ENCODE peak calls at places on chromosomes 11 and 22, in seven cellular contexts. D is heart left ventricle, L is IMR-90, U is A549, M is right atrium auricular region, J is RWPE1, H is GM13977. P is an unnamed sample.

GRCh38 chr11:64368673-64369074 is 9.7 kb downstream of the RPS6KA4 start:
- DNase-seq in D (no peak), H (peak; percentile 42), U (no peak), M (no peak), L (no peak), J (no peak), P (no peak)

GRCh38 chr11:94494200-94494545 is 389 bp downstream of the ANKRD49 start:
- DNase-seq in J (no peak), D (no peak), L (no peak), M (no peak), U (no peak), H (no peak), P (no peak)

GRCh38 chr11:101470881-101471535 is 112.8 kb downstream of the TRPC6 start:
- DNase-seq in U (no peak), L (peak; percentile 75), D (no peak), H (no peak), J (no peak), M (no peak), P (no peak)

GRCh38 chr11:102733232-102733875 is 8.6 kb upstream of the MMP8 start:
- DNase-seq in D (peak; percentile 38), M (no peak), H (peak; percentile 57), L (peak; percentile 47), U (peak; percentile 38), J (peak; percentile 74), P (peak; percentile 86)

GRCh38 chr11:122882809-122883681 is 486 bp downstream of the JHY start:
- DNase-seq in J (peak; percentile 36), U (peak; percentile 60), M (no peak), D (peak; percentile 56), H (peak; percentile 45), L (peak; percentile 55), P (peak; percentile 86)

GRCh38 chr22:28180804-28181203 is 261.7 kb upstream of the PITPNB start:
- DNase-seq in M (no peak), J (no peak), U (no peak), H (no peak), L (no peak), D (no peak), P (no peak)

GRCh38 chr11:108494182-108494581 is 4.0 kb downstream of the POGLUT3 start:
- DNase-seq in D (no peak), M (no peak), L (no peak), U (no peak), J (no peak), H (no peak), P (no peak)

GRCh38 chr11:89177691-89178231 is at the start of gene TYR:
- DNase-seq in L (no peak), J (no peak), M (no peak), H (no peak), D (no peak), U (no peak), P (no peak)

GRCh38 chr22:36334838-36335603 is 52.7 kb downstream of the MYH9 start:
- DNase-seq in L (peak; percentile 84), H (no peak), M (no peak), D (peak; percentile 65), U (no peak), J (no peak), P (no peak)

GRCh38 chr11:96188625-96189006 is 154.4 kb downstream of the MAML2 start:
- DNase-seq in M (no peak), L (peak; percentile 57), H (no peak), U (no peak), D (no peak), J (no peak), P (no peak)

GRCh38 chr11:67056267-67056639 is 394 bp upstream of the RHOD start:
- DNase-seq in J (no peak), D (no peak), H (no peak), M (no peak), U (no peak), L (no peak), P (no peak)

GRCh38 chr11:67056640-67057409 is at the start of gene RHOD:
- DNase-seq in L (no peak), D (no peak), M (no peak), J (peak; percentile 67), H (peak; percentile 62), U (no peak), P (no peak)

GRCh38 chr11:67053896-67054850 is 2.5 kb upstream of the RHOD start:
- DNase-seq in J (peak; percentile 91), D (no peak), U (peak; percentile 98), M (no peak), H (peak; percentile 87), L (peak; percentile 91), P (no peak)

GRCh38 chr11:67055812-67056211 is 835 bp upstream of the RHOD start:
- DNase-seq in U (no peak), H (no peak), L (peak; percentile 15), M (no peak), J (peak; percentile 85), D (no peak), P (no peak)

DNA sequence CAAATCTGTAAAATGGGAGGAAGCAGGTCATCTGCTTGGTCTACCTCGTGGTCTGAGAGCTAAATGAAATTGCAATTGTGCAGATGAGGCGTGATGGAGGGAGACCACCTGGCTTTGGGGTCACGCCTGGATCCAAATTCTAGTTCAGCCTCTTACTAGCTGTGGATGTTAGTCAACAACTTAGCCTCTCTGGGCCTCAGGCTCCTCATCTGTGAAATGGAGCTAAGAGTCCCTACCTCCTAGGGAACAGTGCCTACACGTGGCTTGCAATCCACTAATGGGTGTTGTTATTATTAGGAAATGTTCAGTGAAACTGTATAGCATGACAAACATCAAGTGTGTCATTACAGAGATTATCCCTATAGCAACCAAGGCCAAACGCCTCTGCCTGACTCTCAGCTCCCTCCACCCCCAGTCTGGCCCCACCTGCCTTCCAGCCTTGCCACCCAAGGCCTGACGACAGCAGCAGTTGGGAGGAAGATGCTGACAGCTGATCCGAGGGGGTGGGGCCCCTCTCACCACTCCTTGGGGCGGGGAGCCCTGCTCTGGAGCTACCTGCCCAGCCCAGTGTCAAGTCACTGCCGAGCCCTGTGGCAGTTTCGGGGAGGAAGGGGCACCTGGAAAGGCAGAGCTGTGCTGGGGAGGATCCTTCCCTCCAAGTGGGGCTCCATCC is 1.7 kb upstream of the RHOD start:
- DNase-seq in J (peak; percentile 96), D (peak; percentile 84), U (peak; percentile 96), L (peak; percentile 88), H (peak; percentile 60), M (peak; percentile 69), P (no peak)
- TF ChIP-seq CTCF in J (no peak), D (no peak), U (peak; percentile 9), L (no peak), H (no peak), M (no peak), P (no peak)

DNA sequence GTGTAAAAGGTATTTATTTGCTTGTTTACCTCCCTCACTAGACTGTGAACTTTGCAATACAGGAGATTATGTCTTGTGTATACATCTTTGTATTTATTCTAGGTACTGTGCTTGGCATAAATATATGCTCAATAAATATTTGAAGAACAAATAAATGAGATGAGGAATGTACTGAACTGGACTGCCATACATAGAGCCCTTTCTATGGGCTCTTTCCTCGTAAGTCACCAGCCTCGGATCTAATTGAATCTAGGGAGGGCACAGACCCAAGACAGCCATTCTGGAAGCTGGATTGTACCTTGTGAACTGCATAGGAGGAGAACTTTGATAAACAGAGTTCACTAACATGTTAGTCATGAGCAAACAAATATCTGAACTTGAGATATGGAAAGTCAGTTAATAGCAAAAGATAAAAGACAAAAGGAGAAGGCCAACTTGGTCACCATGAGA is 503.9 kb downstream of the INSC start:
- DNase-seq in D (no peak), L (no peak), H (no peak), U (no peak), M (no peak), J (no peak), P (no peak)
- TF ChIP-seq CTCF in D (no peak), L (no peak), H (no peak), U (no peak), M (no peak), J (no peak), P (no peak)

GRCh38 chr11:114586797-114587196 is 8.8 kb downstream of the NXPE4 start:
- DNase-seq in M (no peak), L (peak; percentile 10), D (no peak), U (no peak), H (no peak), J (no peak), P (no peak)
- TF ChIP-seq CTCF in M (no peak), L (peak; percentile 47), D (no peak), U (no peak), H (no peak), J (no peak), P (peak; percentile 7)

DNA sequence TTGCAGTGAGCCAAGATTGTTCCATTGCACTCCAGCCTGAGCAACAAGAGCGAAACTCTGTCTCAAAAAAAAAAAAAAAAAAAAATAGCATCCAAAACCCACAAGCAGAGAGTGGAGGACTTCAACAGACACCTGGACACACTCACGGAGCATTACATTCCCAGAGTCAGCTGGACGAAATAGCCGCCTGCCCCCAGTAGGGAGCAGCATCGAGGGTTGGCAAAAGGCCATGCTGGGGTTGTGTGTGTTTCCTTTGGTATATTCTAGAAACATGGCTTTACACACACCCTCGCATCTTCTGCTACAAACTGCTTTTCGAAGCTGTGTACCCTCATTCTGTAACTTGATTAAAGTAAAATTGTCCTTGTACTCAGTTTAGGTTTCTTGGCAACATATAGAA is 5.3 kb downstream of the ADA2 start:
- DNase-seq in J (no peak), L (peak; percentile 3), D (peak; percentile 69), H (peak; percentile 39), U (no peak), M (peak; percentile 73), P (no peak)
- TF ChIP-seq CTCF in J (no peak), L (no peak), D (peak; percentile 39), H (peak; percentile 62), U (no peak), M (no peak), P (peak; percentile 39)